ENCODE peak calls at places on chromosomes 1 and 21, in seven cellular contexts. T is spleen, P is heart left ventricle, F is A549, O is body of pancreas, S is IMR-90, E is H1. M is an unnamed sample.
A peak's percentile ranks its signal among the peaks of the same experiment; 100 is the strongest.

GRCh38 chr1:231395996-231396385 is 26.1 kb downstream of the EGLN1 start:
- DNase-seq in T (no peak), F (no peak), E (no peak), P (no peak), S (no peak), O (no peak), M (no peak)

GRCh38 chr1:59446257-59446901 is 149.5 kb downstream of the FGGY start:
- DNase-seq in O (no peak), T (no peak), S (peak; percentile 86), E (no peak), F (no peak), P (no peak), M (no peak)

GRCh38 chr1:93591833-93592635 is 89.6 kb downstream of the BCAR3 start:
- DNase-seq in P (no peak), E (no peak), F (no peak), O (peak; percentile 92), S (no peak), T (peak; percentile 84), M (no peak)

GRCh38 chr1:210653771-210654170 is 325.1 kb downstream of the HHAT start:
- DNase-seq in E (no peak), F (no peak), P (no peak), T (no peak), O (no peak), S (peak; percentile 28), M (peak; percentile 32)

GRCh38 chr1:196142111-196142510 is 466.1 kb downstream of the KCNT2 start:
- DNase-seq in P (no peak), F (no peak), O (no peak), T (no peak), S (no peak), E (no peak), M (no peak)

GRCh38 chr21:42561742-42562141 is 48.1 kb downstream of the SLC37A1 start:
- DNase-seq in E (no peak), F (no peak), O (peak; percentile 27), P (no peak), S (no peak), T (peak; percentile 81), M (peak; percentile 33)

GRCh38 chr1:153353226-153353947 is 4.3 kb upstream of the S100A9 start:
- DNase-seq in T (peak; percentile 62), E (peak; percentile 60), P (no peak), F (peak; percentile 75), S (no peak), O (no peak), M (peak; percentile 14)

GRCh38 chr1:107262472-107263286 is 121.8 kb downstream of the NTNG1 start:
- DNase-seq in T (no peak), O (no peak), P (no peak), F (no peak), S (no peak), E (no peak), M (no peak)

GRCh38 chr1:39988618-39989343 is 33.8 kb downstream of the MFSD2A start:
- DNase-seq in F (no peak), T (no peak), E (no peak), P (no peak), S (peak; percentile 62), O (no peak), M (no peak)

GRCh38 chr21:43812139-43812821 is 22.9 kb downstream of the RRP1 start:
- DNase-seq in F (no peak), O (no peak), T (no peak), S (no peak), E (no peak), P (no peak), M (no peak)

GRCh38 chr1:219788091-219788490 is 140.3 kb downstream of the SLC30A10 start:
- DNase-seq in E (no peak), F (no peak), O (no peak), P (no peak), S (peak; percentile 72), T (no peak), M (no peak)

GRCh38 chr21:35019631-35020032 is 29.5 kb downstream of the RUNX1 start:
- DNase-seq in T (no peak), P (no peak), S (no peak), E (no peak), F (peak; percentile 23), O (peak; percentile 79), M (no peak)

GRCh38 chr1:40185951-40186864 is 25.0 kb downstream of the RLF start:
- DNase-seq in S (peak; percentile 62), T (no peak), O (no peak), E (no peak), P (no peak), F (no peak), M (no peak)

DNA sequence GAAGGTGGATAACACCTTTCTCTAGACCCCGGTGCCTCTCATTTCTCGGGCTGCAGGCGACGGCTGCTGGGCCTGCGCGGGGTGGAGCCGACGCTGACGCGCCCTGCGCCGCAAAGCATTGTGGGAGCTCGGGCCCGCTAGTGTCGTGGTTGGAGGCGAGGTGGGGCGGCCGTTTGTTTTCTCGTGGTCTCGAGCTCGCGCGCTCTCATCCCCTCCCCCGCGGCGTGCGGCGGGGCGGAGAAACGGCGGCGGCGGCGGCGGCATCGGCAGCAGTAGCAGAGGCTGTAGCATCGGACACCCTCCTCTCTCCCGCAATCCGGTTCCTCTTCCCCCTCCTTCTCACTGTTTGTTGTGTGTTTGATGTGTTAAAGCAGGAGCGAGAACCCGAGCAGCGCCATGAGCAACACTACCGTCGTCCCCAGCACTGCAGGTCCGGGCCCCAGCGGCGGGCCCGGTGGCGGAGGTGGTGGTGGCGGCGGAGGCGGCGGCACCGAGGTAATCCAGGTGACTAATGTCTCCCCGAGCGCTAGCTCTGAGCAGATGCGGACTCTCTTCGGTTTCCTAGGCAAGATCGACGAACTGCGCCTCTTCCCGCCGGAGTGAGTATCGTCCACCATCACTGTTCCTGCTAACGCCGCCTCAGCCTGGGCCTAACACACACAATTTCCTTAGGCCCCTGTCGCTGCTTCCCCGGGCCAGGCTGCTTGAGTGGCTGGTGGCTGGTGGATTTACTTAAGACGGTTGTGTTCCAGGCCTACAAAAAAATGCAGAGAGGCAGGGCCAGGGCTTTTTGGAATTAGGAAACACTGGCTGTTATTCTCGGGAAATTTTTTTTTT is at the start of gene SRSF11:
- DNase-seq in E (peak; percentile 98), T (peak; percentile 99), S (peak; percentile 91), O (peak; percentile 96), P (peak; percentile 96), F (peak; percentile 66), M (peak; percentile 96)
- TF ChIP-seq POLR2A in E (peak; percentile 75), T (no peak), S (peak; percentile 76), O (peak; percentile 89), P (peak; percentile 72), F (peak; percentile 41), M (peak; percentile 84)

GRCh38 chr1:159962176-159962575 is 8.1 kb upstream of the SLAMF9 start:
- DNase-seq in S (no peak), F (no peak), E (no peak), O (no peak), T (no peak), P (no peak), M (no peak)

GRCh38 chr1:159959451-159959850 is 5.4 kb upstream of the SLAMF9 start:
- DNase-seq in P (no peak), E (no peak), F (no peak), S (no peak), O (no peak), T (no peak), M (peak; percentile 24)

GRCh38 chr1:159958721-159959380 is 4.8 kb upstream of the SLAMF9 start:
- DNase-seq in O (no peak), P (no peak), T (no peak), E (no peak), F (no peak), S (no peak), M (no peak)

GRCh38 chr1:159957824-159958268 is 3.8 kb upstream of the SLAMF9 start:
- DNase-seq in S (no peak), P (no peak), F (no peak), O (peak; percentile 58), T (peak; percentile 63), E (no peak), M (peak; percentile 68)

DNA sequence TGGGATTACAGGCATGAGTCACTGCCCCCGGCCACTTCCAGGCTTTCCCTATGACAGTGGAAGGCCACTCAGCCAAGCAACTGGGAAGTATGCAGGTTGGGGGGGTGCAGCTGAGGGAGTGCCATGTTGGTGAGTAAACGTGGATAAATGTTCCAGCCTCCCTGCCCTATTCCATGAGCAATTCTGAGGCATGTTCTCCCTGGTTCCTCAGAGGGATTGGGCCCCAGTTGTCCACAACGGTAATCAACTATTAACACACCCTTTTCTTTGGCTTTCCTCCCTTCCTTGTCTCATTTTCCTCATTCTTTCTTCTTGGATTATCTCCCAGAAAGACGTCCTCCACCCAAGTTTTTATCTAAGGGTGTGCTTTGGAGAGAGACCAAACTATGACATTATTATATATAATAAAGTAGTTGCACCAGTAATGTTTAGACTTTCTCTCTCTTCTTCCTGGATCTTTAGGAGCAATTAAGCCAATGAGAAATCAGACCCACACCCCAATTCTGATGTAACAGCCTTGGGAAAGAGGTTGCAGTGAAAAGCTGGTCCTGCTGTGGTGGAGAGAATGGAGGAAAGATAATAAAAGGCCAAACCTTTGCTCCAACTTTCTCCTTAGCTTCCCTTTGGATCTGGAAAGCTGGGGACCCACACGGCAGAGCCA is 6.8 kb upstream of the SLAMF9 start:
- DNase-seq in S (peak; percentile 67), T (no peak), P (no peak), O (peak; percentile 39), F (no peak), E (no peak), M (peak; percentile 47)
- TF ChIP-seq POLR2A in S (no peak), T (no peak), P (no peak), O (no peak), F (no peak), E (no peak), M (peak; percentile 62)

GRCh38 chr1:175717610-175718195 is 25.7 kb downstream of the TNR start:
- DNase-seq in S (no peak), E (no peak), P (no peak), O (no peak), F (no peak), T (no peak), M (no peak)
- TF ChIP-seq POLR2A in S (no peak), E (no peak), P (no peak), O (no peak), F (no peak), T (no peak), M (no peak)

GRCh38 chr1:158836038-158836437 is 4.9 kb downstream of the MNDA start:
- DNase-seq in O (no peak), P (no peak), T (no peak), S (no peak), E (no peak), F (no peak), M (no peak)

GRCh38 chr1:158838660-158839059 is 7.5 kb downstream of the MNDA start:
- DNase-seq in E (no peak), P (no peak), F (no peak), S (no peak), T (no peak), O (no peak), M (no peak)

GRCh38 chr1:158830074-158830677 is 975 bp upstream of the MNDA start:
- DNase-seq in T (no peak), O (no peak), P (no peak), S (no peak), F (no peak), E (no peak), M (no peak)

GRCh38 chr1:158830904-158831507 is at the start of gene MNDA:
- DNase-seq in P (no peak), F (no peak), T (no peak), O (peak; percentile 12), E (no peak), S (no peak), M (no peak)

DNA sequence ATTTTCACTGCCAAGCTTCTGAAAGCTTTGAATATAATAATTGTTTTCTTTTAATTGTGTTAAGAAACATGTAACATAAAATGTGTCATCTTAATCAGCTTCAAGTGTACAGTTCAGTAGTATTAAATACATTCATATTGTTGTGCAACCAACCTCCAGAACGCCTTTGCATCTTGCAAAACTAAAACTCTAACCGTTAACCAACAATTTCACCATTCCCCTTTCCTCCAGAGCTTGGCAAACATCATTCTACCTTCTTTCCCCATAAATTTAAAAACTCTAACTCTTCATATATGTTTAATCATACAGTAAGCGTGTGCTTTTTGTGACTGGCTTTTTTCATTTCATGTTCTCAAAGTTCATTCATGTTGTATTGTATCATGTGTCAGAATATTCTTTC is 2.1 kb downstream of the MNDA start:
- DNase-seq in T (no peak), S (no peak), P (no peak), O (no peak), E (no peak), F (no peak), M (no peak)
- TF ChIP-seq POLR2A in T (no peak), S (no peak), P (no peak), O (peak; percentile 14), E (no peak), F (no peak), M (no peak)